ENCODE peak calls at places on chromosomes 12 and 14, in four cellular contexts. Q is K562, B is HepG2, Z is GM12878. S is an unnamed sample.

GRCh38 chr14:65585216-65585615 is 172.7 kb downstream of the FUT8 start:
- DNase-seq in Q (no peak), B (no peak), Z (no peak), S (no peak)

GRCh38 chr12:30568453-30568852 is 127.2 kb downstream of the IPO8 start:
- DNase-seq in Q (no peak), B (no peak), Z (no peak), S (no peak)

GRCh38 chr12:132014092-132014914 is 64.6 kb downstream of the EP400 start:
- DNase-seq in Q (no peak), B (no peak), Z (no peak), S (no peak)

GRCh38 chr12:71719647-71720370 is 33.9 kb downstream of the TMEM19 start:
- DNase-seq in Q (no peak), B (no peak), Z (no peak), S (no peak)

GRCh38 chr12:52193991-52194390 is 2.2 kb upstream of the KRT80 start:
- DNase-seq in Q (no peak), B (no peak), Z (no peak), S (no peak)

GRCh38 chr12:124388679-124389536 is 94.0 kb downstream of the RFLNA start:
- DNase-seq in Q (no peak), B (peak), Z (no peak), S (peak)

GRCh38 chr12:125387206-125387605 is 322.0 kb downstream of the AACS start:
- DNase-seq in Q (no peak), B (peak), Z (no peak), S (no peak)

GRCh38 chr14:71198681-71199080 is 291.4 kb downstream of the PCNX1 start:
- DNase-seq in Q (no peak), B (no peak), Z (no peak), S (no peak)

GRCh38 chr12:50224026-50224692 is 57.0 kb upstream of the CERS5 start:
- DNase-seq in Q (no peak), B (peak), Z (no peak), S (no peak)

GRCh38 chr14:79483989-79484388 is 727.3 kb downstream of the DIO2 start:
- DNase-seq in Q (no peak), B (no peak), Z (no peak), S (no peak)

GRCh38 chr14:68950111-68950510 is 29.0 kb downstream of the ACTN1 start:
- DNase-seq in Q (no peak), B (peak), Z (no peak), S (no peak)

GRCh38 chr14:98167702-98168101 is 1104.3 kb downstream of the BCL11B start:
- DNase-seq in Q (no peak), B (no peak), Z (no peak), S (no peak)

GRCh38 chr12:108647936-108648287 is 14.2 kb upstream of the SELPLG start:
- DNase-seq in Q (no peak), B (no peak), Z (no peak), S (no peak)

GRCh38 chr14:60514378-60515243 is 5.7 kb downstream of the SIX6 start:
- DNase-seq in Q (peak), B (peak), Z (no peak), S (peak)

GRCh38 chr12:122001379-122002209 is 20.1 kb upstream of the BCL7A start:
- DNase-seq in Q (no peak), B (no peak), Z (no peak), S (no peak)

GRCh38 chr14:73269729-73270651 is 32.7 kb downstream of the PAPLN start:
- DNase-seq in Q (no peak), B (no peak), Z (no peak), S (no peak)

GRCh38 chr12:73076760-73077159 is 804.6 kb downstream of the TRHDE start:
- DNase-seq in Q (no peak), B (no peak), Z (no peak), S (no peak)

GRCh38 chr14:101878222-101879211 is 85.9 kb upstream of the DYNC1H1 start:
- DNase-seq in Q (no peak), B (no peak), Z (no peak), S (no peak)

GRCh38 chr12:52390739-52391617 is 5.5 kb upstream of the KRT84 start:
- DNase-seq in Q (peak), B (peak), Z (no peak), S (peak)

GRCh38 chr12:197347-197746 is 16.6 kb downstream of the SLC6A12 start:
- DNase-seq in Q (no peak), B (no peak), Z (no peak), S (no peak)

GRCh38 chr14:103713304-103714062 is 1.8 kb downstream of the XRCC3 start:
- DNase-seq in Q (peak), B (no peak), Z (no peak), S (no peak)

GRCh38 chr12:114685869-114686268 is 1.9 kb upstream of the TBX3 start:
- DNase-seq in Q (no peak), B (no peak), Z (no peak), S (no peak)

GRCh38 chr14:62087191-62087590 is 325.0 kb downstream of the SNAPC1 start:
- DNase-seq in Q (no peak), B (no peak), Z (no peak), S (no peak)

GRCh38 chr12:55937956-55938355 is 7.0 kb downstream of the DGKA start:
- DNase-seq in Q (no peak), B (no peak), Z (no peak), S (no peak)

GRCh38 chr12:76762556-76762955 is 1.4 kb upstream of the ZDHHC17 start:
- DNase-seq in Q (no peak), B (no peak), Z (no peak), S (peak)

GRCh38 chr14:76829650-76830421 is 3.6 kb downstream of the LRRC74A start:
- DNase-seq in Q (no peak), B (peak), Z (no peak), S (no peak)

GRCh38 chr12:34301251-34302130 is 279.2 kb downstream of the ALG10 start:
- DNase-seq in Q (no peak), B (no peak), Z (no peak), S (no peak)

GRCh38 chr14:51398898-51399297 is 158.9 kb downstream of the TMX1 start:
- DNase-seq in Q (no peak), B (no peak), Z (no peak), S (no peak)

GRCh38 chr12:22858849-22859569 is 234.0 kb downstream of the ETNK1 start:
- DNase-seq in Q (no peak), B (no peak), Z (no peak), S (no peak)

GRCh38 chr12:46492471-46493351 is 120.1 kb upstream of the SLC38A2 start:
- DNase-seq in Q (no peak), B (peak), Z (no peak), S (no peak)

GRCh38 chr12:107349008-107349747 is 255.8 kb upstream of the CRY1 start:
- DNase-seq in Q (no peak), B (peak), Z (no peak), S (no peak)

GRCh38 chr12:19338405-19338804 is 100.9 kb upstream of the AEBP2 start:
- DNase-seq in Q (no peak), B (peak), Z (no peak), S (no peak)

GRCh38 chr12:54229624-54230212 is 40.9 kb upstream of the SMUG1 start:
- DNase-seq in Q (no peak), B (no peak), Z (no peak), S (no peak)

GRCh38 chr14:27484633-27485032 is 886.8 kb upstream of the NOVA1 start:
- DNase-seq in Q (no peak), B (no peak), Z (no peak), S (no peak)

GRCh38 chr12:56164345-56164729 is 6.2 kb downstream of the MYL6 start:
- DNase-seq in Q (no peak), B (no peak), Z (no peak), S (no peak)

GRCh38 chr12:3463927-3464326 is 27.1 kb upstream of the PRMT8 start:
- DNase-seq in Q (no peak), B (no peak), Z (no peak), S (no peak)

DNA sequence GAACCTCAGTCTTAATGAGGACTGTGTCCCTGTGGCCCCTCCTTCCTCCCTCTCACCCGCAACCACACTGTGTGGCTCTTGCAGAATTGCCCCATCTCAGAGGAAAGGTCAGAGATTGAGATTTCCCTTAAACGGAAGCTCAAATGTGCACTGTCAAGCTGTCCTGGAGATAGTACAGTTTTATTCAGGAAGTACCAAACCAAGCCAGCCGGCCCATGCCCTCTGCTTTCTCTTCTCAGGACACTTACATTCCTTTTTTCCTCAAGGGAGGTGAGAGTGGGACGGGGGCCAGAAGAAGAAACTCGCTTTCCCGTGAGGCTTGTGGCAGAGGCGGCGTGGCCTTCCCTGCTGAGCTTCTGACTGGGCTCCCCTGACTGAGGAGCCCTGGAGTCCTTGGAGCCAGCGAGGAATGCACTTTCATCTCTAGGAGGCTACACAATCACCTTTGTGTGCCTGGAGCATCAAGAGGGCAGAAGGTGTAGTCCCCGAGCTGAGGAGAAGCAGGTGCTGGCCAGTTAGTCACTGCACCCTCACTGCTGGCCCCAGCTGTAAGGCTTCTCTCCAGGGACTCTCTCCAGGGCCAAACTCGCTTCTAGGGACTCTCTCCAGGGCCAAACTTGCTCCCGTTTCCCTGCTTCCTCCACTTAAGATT is 24.1 kb upstream of the ATP2A2 start:
- DNase-seq in Q (no peak), B (no peak), Z (no peak), S (no peak)
- TF ChIP-seq BHLHE40 in Q (no peak), B (no peak), Z (no peak), S (no peak)

GRCh38 chr12:4833053-4833452 is 76.7 kb upstream of the KCNA1 start:
- DNase-seq in Q (no peak), B (no peak), Z (no peak), S (no peak)

GRCh38 chr12:4829161-4829792 is 80.4 kb upstream of the KCNA1 start:
- DNase-seq in Q (no peak), B (no peak), Z (peak), S (no peak)

GRCh38 chr12:4829793-4830162 is 79.9 kb upstream of the KCNA1 start:
- DNase-seq in Q (no peak), B (no peak), Z (no peak), S (no peak)

GRCh38 chr12:4828176-4828575 is 81.5 kb upstream of the KCNA1 start:
- DNase-seq in Q (no peak), B (no peak), Z (no peak), S (no peak)

DNA sequence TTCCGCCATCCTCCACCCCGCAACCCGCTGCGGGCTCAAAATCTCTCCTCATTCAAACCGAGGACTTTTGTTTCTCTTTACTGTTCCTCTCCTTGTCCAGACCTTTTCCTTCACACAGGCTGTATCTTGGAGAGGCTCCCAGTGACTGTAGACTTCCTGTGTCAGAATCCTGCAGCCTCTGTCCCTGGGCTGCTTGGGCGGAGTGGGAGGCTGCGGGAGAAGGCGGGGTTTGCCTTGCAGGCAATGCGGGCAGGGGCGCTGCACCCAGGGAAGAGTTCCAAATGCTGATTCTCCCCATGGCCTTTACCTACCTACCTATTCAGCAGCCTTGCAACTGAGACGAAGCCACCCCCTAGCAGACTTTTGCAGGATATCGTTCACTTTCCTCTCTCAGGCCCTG is 79.1 kb upstream of the KCNA1 start:
- DNase-seq in Q (no peak), B (no peak), Z (no peak), S (no peak)
- TF ChIP-seq FOXK2 in Q (no peak), B (no peak), Z (no peak), S (no peak)

DNA sequence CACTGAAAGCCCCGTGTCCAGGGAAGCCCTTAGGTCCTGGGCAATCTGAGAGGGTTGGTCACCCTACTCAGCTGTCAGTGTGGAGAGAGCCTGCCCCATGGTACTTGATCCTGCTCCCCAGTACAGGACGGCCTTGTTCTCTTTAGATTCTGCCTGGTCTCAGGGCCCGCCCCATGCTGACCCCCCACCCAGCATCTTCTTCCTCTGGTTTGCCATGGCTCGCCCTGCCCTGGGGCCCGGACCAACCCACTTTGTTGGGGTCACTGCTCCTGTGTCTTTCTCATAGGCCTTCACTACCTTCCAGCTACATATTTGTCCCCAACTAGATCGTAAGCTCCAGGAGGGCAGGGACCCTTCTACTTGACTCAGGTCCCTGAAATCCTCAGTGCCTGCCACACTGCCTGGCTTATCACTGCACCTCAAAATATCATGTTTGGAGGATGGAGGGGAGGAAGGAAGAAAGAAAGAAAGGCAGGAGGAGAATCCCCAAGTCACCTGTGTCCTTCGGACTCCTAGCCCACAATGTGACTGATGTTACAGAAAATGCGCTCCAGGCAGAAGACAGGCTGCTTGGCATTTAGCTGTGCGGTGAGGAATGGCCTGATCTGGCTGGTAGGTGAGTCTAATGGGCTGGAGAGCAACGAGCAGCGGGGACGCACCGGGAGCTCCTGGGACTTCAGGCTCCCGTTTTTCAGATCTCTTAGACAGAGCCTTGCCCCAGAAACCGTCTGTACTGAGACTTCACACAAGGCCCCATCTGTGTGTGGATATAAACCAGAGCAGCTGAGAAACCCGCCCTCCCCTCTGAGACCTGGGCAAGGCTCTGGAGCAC is 66.1 kb downstream of the C14orf132 start:
- DNase-seq in Q (no peak), B (no peak), Z (no peak), S (no peak)
- TF ChIP-seq BHLHE40 in Q (no peak), B (no peak), Z (no peak), S (no peak)

GRCh38 chr14:90093942-90094595 is 32.3 kb downstream of the KCNK13 start:
- DNase-seq in Q (no peak), B (no peak), Z (no peak), S (no peak)
- TF ChIP-seq FOXK2 in Q (no peak), B (no peak), Z (no peak), S (no peak)

S was measured in HEK293T.